ENCODE peak calls at places on chromosomes 16 and 17, in nine cellular contexts. One of them, this sample, is unnamed.

GRCh38 chr17:41863074-41863843 is 2.0 kb downstream of the KLHL11 start:
- DNase-seq in amniotic epithelial cell: no peak
- DNase-seq in left cardiac atrium: no peak
- DNase-seq in fibroblast of lung: no peak
- DNase-seq in GM06990: no peak
- DNase-seq in uterus: no peak
- DNase-seq in substantia nigra: no peak
- DNase-seq in naive thymus-derived CD8-positive, alpha-beta T cell: peak; percentile 35
- DNase-seq in DMS 273 treated with DMSO at 0.1 percent for 48 hours: no peak
- DNase-seq in this sample: no peak

GRCh38 chr17:76104896-76105231 is 1.3 kb upstream of the EXOC7 start:
- DNase-seq in amniotic epithelial cell: no peak
- DNase-seq in left cardiac atrium: no peak
- DNase-seq in fibroblast of lung: no peak
- DNase-seq in GM06990: no peak
- DNase-seq in uterus: no peak
- DNase-seq in substantia nigra: no peak
- DNase-seq in naive thymus-derived CD8-positive, alpha-beta T cell: no peak
- DNase-seq in DMS 273 treated with DMSO at 0.1 percent for 48 hours: no peak
- DNase-seq in this sample: no peak

GRCh38 chr16:16101585-16101984 is 121.7 kb downstream of the ABCC6 start:
- DNase-seq in amniotic epithelial cell: no peak
- DNase-seq in left cardiac atrium: no peak
- DNase-seq in fibroblast of lung: no peak
- DNase-seq in GM06990: no peak
- DNase-seq in uterus: no peak
- DNase-seq in substantia nigra: no peak
- DNase-seq in naive thymus-derived CD8-positive, alpha-beta T cell: no peak
- DNase-seq in DMS 273 treated with DMSO at 0.1 percent for 48 hours: no peak
- DNase-seq in this sample: no peak

GRCh38 chr17:81398855-81399451 is 3.7 kb downstream of the BAHCC1 start:
- DNase-seq in amniotic epithelial cell: peak; percentile 44
- DNase-seq in left cardiac atrium: no peak
- DNase-seq in fibroblast of lung: peak; percentile 54
- DNase-seq in GM06990: no peak
- DNase-seq in uterus: no peak
- DNase-seq in substantia nigra: no peak
- DNase-seq in naive thymus-derived CD8-positive, alpha-beta T cell: no peak
- DNase-seq in DMS 273 treated with DMSO at 0.1 percent for 48 hours: no peak
- DNase-seq in this sample: no peak

GRCh38 chr17:38958756-38959155 is 8.4 kb downstream of the FBXO47 start:
- DNase-seq in amniotic epithelial cell: peak; percentile 34
- DNase-seq in left cardiac atrium: no peak
- DNase-seq in fibroblast of lung: peak; percentile 18
- DNase-seq in GM06990: no peak
- DNase-seq in uterus: no peak
- DNase-seq in substantia nigra: no peak
- DNase-seq in naive thymus-derived CD8-positive, alpha-beta T cell: no peak
- DNase-seq in DMS 273 treated with DMSO at 0.1 percent for 48 hours: no peak
- DNase-seq in this sample: no peak

GRCh38 chr16:10929853-10930754 is 12.2 kb downstream of the DEXI start:
- DNase-seq in amniotic epithelial cell: no peak
- DNase-seq in left cardiac atrium: no peak
- DNase-seq in fibroblast of lung: no peak
- DNase-seq in GM06990: no peak
- DNase-seq in uterus: no peak
- DNase-seq in substantia nigra: no peak
- DNase-seq in naive thymus-derived CD8-positive, alpha-beta T cell: no peak
- DNase-seq in DMS 273 treated with DMSO at 0.1 percent for 48 hours: no peak
- DNase-seq in this sample: no peak

GRCh38 chr17:78130439-78131101 is at the start of gene TMC8:
- DNase-seq in amniotic epithelial cell: no peak
- DNase-seq in left cardiac atrium: no peak
- DNase-seq in fibroblast of lung: no peak
- DNase-seq in GM06990: peak; percentile 76
- DNase-seq in uterus: no peak
- DNase-seq in substantia nigra: no peak
- DNase-seq in naive thymus-derived CD8-positive, alpha-beta T cell: peak; percentile 93
- DNase-seq in DMS 273 treated with DMSO at 0.1 percent for 48 hours: no peak
- DNase-seq in this sample: no peak

GRCh38 chr16:54194008-54194731 is 92.4 kb downstream of the IRX3 start:
- DNase-seq in amniotic epithelial cell: no peak
- DNase-seq in left cardiac atrium: peak; percentile 82
- DNase-seq in fibroblast of lung: peak; percentile 24
- DNase-seq in GM06990: no peak
- DNase-seq in uterus: peak; percentile 71
- DNase-seq in substantia nigra: peak; percentile 65
- DNase-seq in naive thymus-derived CD8-positive, alpha-beta T cell: no peak
- DNase-seq in DMS 273 treated with DMSO at 0.1 percent for 48 hours: peak; percentile 67
- DNase-seq in this sample: peak; percentile 47

GRCh38 chr16:67349172-67349571 is 22.6 kb downstream of the LRRC36 start:
- DNase-seq in amniotic epithelial cell: peak; percentile 26
- DNase-seq in left cardiac atrium: no peak
- DNase-seq in fibroblast of lung: peak; percentile 48
- DNase-seq in GM06990: no peak
- DNase-seq in uterus: no peak
- DNase-seq in substantia nigra: no peak
- DNase-seq in naive thymus-derived CD8-positive, alpha-beta T cell: no peak
- DNase-seq in DMS 273 treated with DMSO at 0.1 percent for 48 hours: peak; percentile 10
- DNase-seq in this sample: peak; percentile 7

GRCh38 chr17:43547189-43547550 is 1.0 kb upstream of the ETV4 start:
- DNase-seq in amniotic epithelial cell: no peak
- DNase-seq in left cardiac atrium: no peak
- DNase-seq in fibroblast of lung: no peak
- DNase-seq in GM06990: no peak
- DNase-seq in uterus: no peak
- DNase-seq in substantia nigra: no peak
- DNase-seq in naive thymus-derived CD8-positive, alpha-beta T cell: no peak
- DNase-seq in DMS 273 treated with DMSO at 0.1 percent for 48 hours: no peak
- DNase-seq in this sample: no peak

GRCh38 chr17:81561494-81561885 is 9.3 kb upstream of the FAAP100 start:
- DNase-seq in amniotic epithelial cell: peak; percentile 55
- DNase-seq in left cardiac atrium: no peak
- DNase-seq in fibroblast of lung: peak; percentile 59
- DNase-seq in GM06990: no peak
- DNase-seq in uterus: no peak
- DNase-seq in substantia nigra: no peak
- DNase-seq in naive thymus-derived CD8-positive, alpha-beta T cell: no peak
- DNase-seq in DMS 273 treated with DMSO at 0.1 percent for 48 hours: no peak
- DNase-seq in this sample: no peak

GRCh38 chr16:85157813-85158701 is 45.8 kb upstream of the CIBAR2 start:
- DNase-seq in amniotic epithelial cell: no peak
- DNase-seq in left cardiac atrium: no peak
- DNase-seq in fibroblast of lung: no peak
- DNase-seq in GM06990: no peak
- DNase-seq in uterus: no peak
- DNase-seq in substantia nigra: no peak
- DNase-seq in naive thymus-derived CD8-positive, alpha-beta T cell: peak; percentile 21
- DNase-seq in DMS 273 treated with DMSO at 0.1 percent for 48 hours: peak; percentile 46
- DNase-seq in this sample: peak; percentile 93

GRCh38 chr17:79612468-79613194 is 1.8 kb upstream of the RBFOX3 start:
- DNase-seq in amniotic epithelial cell: no peak
- DNase-seq in left cardiac atrium: no peak
- DNase-seq in fibroblast of lung: peak; percentile 5
- DNase-seq in GM06990: peak; percentile 38
- DNase-seq in uterus: no peak
- DNase-seq in substantia nigra: no peak
- DNase-seq in naive thymus-derived CD8-positive, alpha-beta T cell: no peak
- DNase-seq in DMS 273 treated with DMSO at 0.1 percent for 48 hours: peak; percentile 76
- DNase-seq in this sample: peak; percentile 94

GRCh38 chr17:15490634-15491261 is 23.3 kb upstream of the CDRT4 start:
- DNase-seq in amniotic epithelial cell: peak; percentile 36
- DNase-seq in left cardiac atrium: peak; percentile 88
- DNase-seq in fibroblast of lung: peak; percentile 56
- DNase-seq in GM06990: no peak
- DNase-seq in uterus: peak; percentile 28
- DNase-seq in substantia nigra: peak; percentile 41
- DNase-seq in naive thymus-derived CD8-positive, alpha-beta T cell: no peak
- DNase-seq in DMS 273 treated with DMSO at 0.1 percent for 48 hours: no peak
- DNase-seq in this sample: no peak

GRCh38 chr17:8963017-8963416 is 2.5 kb downstream of the PIK3R5 start:
- DNase-seq in amniotic epithelial cell: no peak
- DNase-seq in left cardiac atrium: no peak
- DNase-seq in fibroblast of lung: no peak
- DNase-seq in GM06990: no peak
- DNase-seq in uterus: no peak
- DNase-seq in substantia nigra: no peak
- DNase-seq in naive thymus-derived CD8-positive, alpha-beta T cell: no peak
- DNase-seq in DMS 273 treated with DMSO at 0.1 percent for 48 hours: no peak
- DNase-seq in this sample: no peak

GRCh38 chr17:8964801-8965393 is 610 bp downstream of the PIK3R5 start:
- DNase-seq in amniotic epithelial cell: no peak
- DNase-seq in left cardiac atrium: no peak
- DNase-seq in fibroblast of lung: no peak
- DNase-seq in GM06990: peak; percentile 63
- DNase-seq in uterus: no peak
- DNase-seq in substantia nigra: no peak
- DNase-seq in naive thymus-derived CD8-positive, alpha-beta T cell: peak; percentile 31
- DNase-seq in DMS 273 treated with DMSO at 0.1 percent for 48 hours: no peak
- DNase-seq in this sample: no peak